ENCODE peak calls at places on chromosome 21, in seven cellular contexts. Q is neural crest cell, Z is HFFc6, M is fibroblast of the aortic adventitia, N is GM12878, O is heart left ventricle, V is body of pancreas. G is an unnamed sample.

GRCh38 chr21:44940116-44940631 is 345 bp downstream of the SLX9 start:
- DNase-seq in Q (no peak), Z (no peak), M (no peak), N (no peak), O (no peak), V (no peak), G (no peak)

GRCh38 chr21:46504681-46505080 is 46.0 kb downstream of the DIP2A start:
- DNase-seq in Q (no peak), Z (no peak), M (no peak), N (no peak), O (no peak), V (no peak), G (no peak)

GRCh38 chr21:36929622-36930021 is 36.8 kb downstream of the HLCS start:
- DNase-seq in Q (no peak), Z (no peak), M (no peak), N (no peak), O (no peak), V (peak), G (no peak)

GRCh38 chr21:44255519-44255981 is 6.1 kb downstream of the DNMT3L start:
- DNase-seq in Q (no peak), Z (no peak), M (peak), N (no peak), O (no peak), V (no peak), G (no peak)

GRCh38 chr21:40706161-40706560 is 140.8 kb downstream of the DSCAM start:
- DNase-seq in Q (no peak), Z (no peak), M (no peak), N (no peak), O (no peak), V (no peak), G (no peak)

GRCh38 chr21:37903396-37903795 is 12.9 kb downstream of the KCNJ6 start:
- DNase-seq in Q (no peak), Z (no peak), M (no peak), N (no peak), O (no peak), V (no peak), G (no peak)

GRCh38 chr21:25764065-25764464 is 29.3 kb downstream of the GABPA start:
- DNase-seq in Q (no peak), Z (no peak), M (no peak), N (no peak), O (no peak), V (no peak), G (no peak)

GRCh38 chr21:45699966-45700365 is 56.4 kb downstream of the PCBP3 start:
- DNase-seq in Q (no peak), Z (no peak), M (no peak), N (no peak), O (no peak), V (no peak), G (no peak)

GRCh38 chr21:26958792-26959191 is 8.1 kb downstream of the ADAMTS5 start:
- DNase-seq in Q (no peak), Z (no peak), M (peak), N (no peak), O (peak), V (no peak), G (no peak)

GRCh38 chr21:25689226-25689625 is 45.5 kb downstream of the ATP5PF start:
- DNase-seq in Q (no peak), Z (no peak), M (no peak), N (no peak), O (no peak), V (no peak), G (no peak)

GRCh38 chr21:44345495-44345894 is 6.3 kb upstream of the CFAP410 start:
- DNase-seq in Q (no peak), Z (no peak), M (no peak), N (no peak), O (no peak), V (no peak), G (no peak)

DNA sequence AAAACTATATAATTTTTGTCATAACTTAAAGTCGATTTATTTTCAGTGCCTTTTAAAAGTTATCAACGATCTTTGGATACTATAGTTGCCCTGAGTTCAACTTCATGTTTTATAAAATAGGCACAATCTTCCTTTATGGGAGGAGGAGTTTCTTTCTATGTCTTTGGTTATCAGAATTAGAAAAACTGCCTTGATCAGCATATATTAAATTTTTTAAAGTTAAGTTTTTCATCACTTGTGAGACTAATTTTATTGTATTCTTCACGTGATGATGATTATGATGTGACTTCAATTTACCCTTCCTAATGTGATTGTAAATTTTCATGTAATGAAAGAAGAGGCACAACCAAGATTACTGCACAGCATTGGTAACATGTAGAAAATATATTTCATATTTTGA is 58.2 kb upstream of the TMPRSS15 start:
- DNase-seq in Q (no peak), Z (no peak), M (no peak), N (no peak), O (no peak), V (no peak), G (no peak)
- TF ChIP-seq CTCF in Q (no peak), Z (no peak), M (no peak), N (no peak), O (no peak), V (no peak), G (no peak)

GRCh38 chr21:39085843-39086415 is 97.3 kb downstream of the PSMG1 start:
- DNase-seq in Q (no peak), Z (no peak), M (no peak), N (no peak), O (no peak), V (no peak), G (no peak)

GRCh38 chr21:39086547-39086946 is 96.7 kb downstream of the PSMG1 start:
- DNase-seq in Q (no peak), Z (no peak), M (no peak), N (no peak), O (no peak), V (no peak), G (no peak)

GRCh38 chr21:39087976-39088370 is 95.3 kb downstream of the PSMG1 start:
- DNase-seq in Q (no peak), Z (no peak), M (no peak), N (no peak), O (no peak), V (no peak), G (no peak)

GRCh38 chr21:39087238-39087975 is 95.8 kb downstream of the PSMG1 start:
- DNase-seq in Q (peak), Z (no peak), M (peak), N (no peak), O (peak), V (no peak), G (no peak)

DNA sequence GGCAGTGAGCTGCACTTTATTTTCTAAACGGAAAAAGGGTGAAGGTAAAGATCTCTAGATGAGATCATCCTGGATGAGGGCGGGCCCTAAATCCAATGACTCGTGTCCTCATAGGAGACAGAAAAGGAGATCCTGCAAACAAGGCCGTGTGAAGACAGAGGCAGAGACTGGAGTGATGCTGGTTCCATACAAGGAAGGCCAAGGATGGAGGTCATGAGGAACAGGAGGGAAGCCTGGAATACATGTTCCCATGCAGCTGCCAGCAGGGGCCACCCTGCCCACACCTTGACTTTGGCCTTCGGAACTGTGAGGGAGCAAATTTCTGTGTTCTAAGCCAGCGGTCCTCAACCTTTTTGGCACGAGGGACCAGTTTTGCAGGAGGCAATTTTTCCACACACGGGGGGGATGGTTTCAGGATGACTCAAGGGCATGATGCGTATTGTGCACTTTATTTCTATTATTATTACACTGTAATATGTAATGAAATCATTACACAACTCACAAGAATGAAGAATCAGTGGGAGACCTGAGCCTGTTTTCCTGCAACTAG is 94.3 kb downstream of the PSMG1 start:
- DNase-seq in Q (no peak), Z (peak), M (peak), N (no peak), O (peak), V (no peak), G (no peak)
- TF ChIP-seq CTCF in Q (no peak), Z (peak), M (peak), N (no peak), O (peak), V (no peak), G (no peak)

DNA sequence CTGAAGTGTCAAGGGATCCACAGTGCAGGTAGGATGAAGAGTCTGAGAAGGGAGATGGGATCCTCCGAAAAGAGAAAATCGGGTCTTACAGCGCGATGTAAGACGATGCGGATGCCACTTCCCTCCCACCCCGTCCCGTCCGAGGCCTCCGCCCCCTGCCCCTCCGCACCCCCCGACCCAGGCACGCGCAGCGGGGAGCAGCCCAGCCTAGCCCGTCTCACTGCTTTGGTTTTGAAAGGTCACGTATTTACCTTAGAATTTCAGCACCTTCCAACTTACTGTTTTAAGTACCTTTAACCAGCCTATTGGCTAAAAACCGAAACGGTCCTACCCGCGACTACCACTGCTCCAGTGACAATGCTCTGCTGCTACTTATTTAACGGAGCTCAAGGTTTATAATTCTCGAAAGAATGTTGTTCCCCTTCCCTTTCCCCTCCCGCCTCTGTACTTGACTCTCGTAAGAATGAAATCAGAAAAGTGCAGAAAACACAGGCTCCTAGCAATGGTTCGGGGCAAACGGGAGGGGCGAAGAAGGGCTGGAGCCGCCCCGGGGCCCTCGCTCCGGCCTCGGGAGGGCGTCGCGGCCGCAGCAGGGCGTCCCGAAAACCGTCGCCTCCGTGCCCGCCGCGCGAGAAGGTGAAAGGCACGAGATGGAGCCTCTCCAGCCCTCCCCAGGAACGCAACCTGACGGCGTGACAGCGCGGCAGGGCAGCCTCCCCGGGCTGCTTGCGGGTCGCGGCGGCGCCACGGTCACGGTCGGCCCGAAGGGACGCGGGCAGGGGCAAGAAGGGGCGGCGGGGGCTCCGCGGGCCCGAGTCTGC is 706 bp downstream of the TMEM50B start:
- DNase-seq in Q (peak), Z (peak), M (peak), N (no peak), O (peak), V (peak), G (peak)
- TF ChIP-seq CTCF in Q (no peak), Z (no peak), M (no peak), N (no peak), O (peak), V (no peak), G (no peak)

GRCh38 chr21:28235169-28235892 is 757.3 kb downstream of the LTN1 start:
- DNase-seq in Q (no peak), Z (peak), M (peak), N (no peak), O (peak), V (peak), G (no peak)
- TF ChIP-seq CTCF in Q (no peak), Z (peak), M (peak), N (no peak), O (peak), V (peak), G (no peak)

GRCh38 chr21:17901458-17902092 is 82.4 kb upstream of the C21orf91 start:
- DNase-seq in Q (no peak), Z (no peak), M (peak), N (peak), O (no peak), V (no peak), G (no peak)

GRCh38 chr21:17903929-17904639 is 84.9 kb upstream of the C21orf91 start:
- DNase-seq in Q (no peak), Z (no peak), M (peak), N (no peak), O (no peak), V (no peak), G (no peak)

GRCh38 chr21:17900281-17900989 is 81.3 kb upstream of the C21orf91 start:
- DNase-seq in Q (no peak), Z (no peak), M (no peak), N (no peak), O (peak), V (no peak), G (no peak)

GRCh38 chr21:17900990-17901385 is 81.8 kb upstream of the C21orf91 start:
- DNase-seq in Q (no peak), Z (no peak), M (no peak), N (no peak), O (no peak), V (no peak), G (no peak)

DNA sequence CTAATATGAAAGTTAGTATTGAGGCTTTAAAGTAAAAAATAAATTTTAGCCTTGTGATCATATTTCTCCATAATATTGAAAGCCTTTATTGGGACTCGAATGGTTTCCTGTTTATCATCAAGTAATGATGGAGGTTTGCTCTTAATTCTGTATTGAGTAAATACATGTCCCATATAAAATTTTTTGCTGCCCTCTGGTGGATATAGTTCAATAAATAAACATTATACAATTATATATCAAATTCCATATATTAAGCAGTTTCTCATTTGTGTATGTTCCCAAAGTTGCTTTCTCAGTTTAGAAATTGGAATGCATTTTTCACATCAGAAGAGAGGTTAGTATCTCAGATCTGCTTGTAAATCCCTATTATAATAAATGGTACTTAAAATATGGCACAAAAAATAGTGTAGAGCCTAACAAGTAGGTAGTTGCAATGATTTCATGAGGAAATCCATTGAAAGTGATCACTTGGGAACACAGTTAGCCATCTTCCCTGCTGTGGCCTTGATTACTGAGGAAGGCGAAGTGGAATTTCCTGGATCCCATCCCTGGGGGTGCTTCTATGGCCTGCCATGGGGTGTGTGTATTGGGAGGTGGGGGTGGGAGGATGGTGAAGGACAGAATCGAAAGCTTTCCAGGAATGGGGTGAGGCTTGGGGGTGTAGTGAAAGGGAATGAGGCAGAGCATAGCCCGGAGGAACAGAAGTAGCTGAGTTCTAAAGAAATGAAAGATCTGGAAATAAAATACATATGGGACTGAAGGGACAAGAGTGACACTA is 84.1 kb upstream of the C21orf91 start:
- DNase-seq in Q (no peak), Z (peak), M (peak), N (no peak), O (no peak), V (no peak), G (no peak)
- TF ChIP-seq CTCF in Q (peak), Z (peak), M (no peak), N (no peak), O (peak), V (no peak), G (no peak)

DNA sequence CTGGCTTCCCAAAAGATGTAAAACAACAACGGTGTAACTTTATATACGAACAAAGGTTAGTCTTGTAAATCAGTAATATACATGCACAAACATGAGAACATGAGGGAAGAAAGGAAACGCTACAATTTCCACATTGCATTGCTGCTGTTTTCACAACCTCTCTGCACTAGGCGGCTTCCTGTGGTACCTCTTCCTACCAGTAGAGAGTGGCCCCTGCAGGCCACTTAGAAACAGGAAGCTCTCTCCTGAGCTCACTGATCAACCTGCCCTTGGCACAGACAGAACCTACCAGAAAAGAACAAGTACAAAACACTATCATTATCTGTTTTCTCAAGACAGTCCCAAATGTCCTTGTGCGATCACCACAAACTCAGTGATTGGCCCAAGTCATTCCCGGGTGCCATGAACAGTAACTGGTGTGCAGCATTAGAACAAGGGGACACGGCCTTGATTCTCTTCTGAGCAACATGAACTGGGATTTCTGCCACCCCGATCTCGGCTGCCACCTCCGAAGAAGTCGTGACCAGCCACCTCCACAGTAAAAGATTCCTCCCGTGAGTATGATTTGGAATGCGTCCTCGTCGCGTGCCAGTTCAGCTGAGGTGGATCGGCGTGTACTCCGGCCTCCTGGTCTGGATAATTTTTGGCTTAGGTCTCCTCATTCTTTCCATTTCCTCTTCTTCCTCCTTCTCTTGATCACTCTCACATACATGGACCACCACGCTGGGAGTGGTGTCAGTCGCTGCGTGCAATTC is 5.7 kb upstream of the KCNE1 start:
- DNase-seq in Q (no peak), Z (no peak), M (no peak), N (no peak), O (no peak), V (peak), G (no peak)
- TF ChIP-seq CTCF in Q (peak), Z (peak), M (peak), N (peak), O (peak), V (peak), G (peak)

DNA sequence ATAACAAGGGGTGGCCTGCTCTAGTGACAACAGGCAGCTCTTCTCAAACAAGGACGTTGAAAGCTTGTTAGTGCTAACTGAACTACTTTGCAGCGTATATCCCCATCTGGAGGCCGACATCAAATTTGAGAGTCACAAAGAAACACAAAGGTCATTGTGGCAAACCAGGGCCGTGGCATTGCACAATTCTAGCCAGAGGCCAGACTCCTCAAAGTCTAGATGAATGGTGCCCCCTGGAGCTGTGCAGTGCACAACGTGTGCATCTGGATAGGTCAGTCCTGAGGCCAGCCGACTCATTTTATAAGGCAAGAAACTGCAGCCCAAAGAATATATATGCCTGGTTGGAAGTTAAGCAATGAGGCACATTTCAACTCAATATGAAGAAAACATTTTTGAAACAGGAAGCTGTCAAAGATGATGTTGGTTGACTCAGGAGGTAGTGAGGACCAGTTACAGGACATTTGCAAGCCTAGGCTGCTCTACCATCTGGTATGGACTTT is 459.3 kb upstream of the RUNX1 start:
- DNase-seq in Q (peak), Z (peak), M (peak), N (no peak), O (peak), V (peak), G (no peak)
- TF ChIP-seq CTCF in Q (peak), Z (peak), M (peak), N (no peak), O (peak), V (no peak), G (no peak)

GRCh38 chr21:32494946-32495703 is 82.6 kb downstream of the EVA1C start:
- DNase-seq in Q (no peak), Z (peak), M (peak), N (no peak), O (no peak), V (no peak), G (no peak)
- TF ChIP-seq CTCF in Q (no peak), Z (no peak), M (no peak), N (no peak), O (no peak), V (no peak), G (no peak)

GRCh38 chr21:42075686-42076471 is 4.8 kb downstream of the UMODL1 start:
- DNase-seq in Q (no peak), Z (no peak), M (no peak), N (no peak), O (peak), V (no peak), G (no peak)
- TF ChIP-seq CTCF in Q (no peak), Z (no peak), M (no peak), N (no peak), O (no peak), V (no peak), G (no peak)

GRCh38 chr21:42044871-42045495 is 26.1 kb upstream of the UMODL1 start:
- DNase-seq in Q (no peak), Z (no peak), M (no peak), N (no peak), O (no peak), V (no peak), G (no peak)

GRCh38 chr21:42051788-42052187 is 19.3 kb upstream of the UMODL1 start:
- DNase-seq in Q (no peak), Z (no peak), M (no peak), N (no peak), O (no peak), V (no peak), G (no peak)

GRCh38 chr21:42048870-42049577 is 22.1 kb upstream of the UMODL1 start:
- DNase-seq in Q (no peak), Z (no peak), M (no peak), N (no peak), O (no peak), V (no peak), G (no peak)

GRCh38 chr21:42049578-42050430 is 21.3 kb upstream of the UMODL1 start:
- DNase-seq in Q (no peak), Z (no peak), M (no peak), N (no peak), O (no peak), V (no peak), G (no peak)

GRCh38 chr21:42047821-42048613 is 23.1 kb upstream of the UMODL1 start:
- DNase-seq in Q (no peak), Z (peak), M (peak), N (no peak), O (peak), V (peak), G (no peak)
- TF ChIP-seq CTCF in Q (no peak), Z (peak), M (peak), N (no peak), O (peak), V (no peak), G (no peak)